ENCODE peak calls at places on chromosomes 5 and 9, in six cellular contexts. N is M059J, A is GM20000, F is neuronal stem cell, E is fibroblast of mammary gland, G is NCI-H446 treated with DMSO at 0.1 percent for 48 hours. S is an unnamed sample.

GRCh38 chr5:136984772-136985455 is 514.2 kb downstream of the SPOCK1 start:
- DNase-seq in F (no peak), A (no peak), E (no peak), G (no peak), N (no peak), S (no peak)

GRCh38 chr9:122403381-122404002 is 32.7 kb downstream of the PTGS1 start:
- DNase-seq in A (no peak), G (no peak), N (peak), E (no peak), F (no peak), S (no peak)

GRCh38 chr5:60961685-60962084 is 16.7 kb downstream of the NDUFAF2 start:
- DNase-seq in E (peak), F (no peak), N (peak), A (no peak), G (no peak), S (no peak)

GRCh38 chr9:136079211-136079915 is 15.7 kb downstream of the NACC2 start:
- DNase-seq in A (no peak), N (peak), E (no peak), F (no peak), G (no peak), S (no peak)

GRCh38 chr5:135851186-135851906 is 16.9 kb downstream of the SLC25A48 start:
- DNase-seq in G (no peak), F (no peak), E (no peak), A (no peak), N (no peak), S (no peak)

GRCh38 chr5:72508241-72509170 is 1.3 kb upstream of the ZNF366 start:
- DNase-seq in N (no peak), A (peak), F (no peak), G (no peak), E (no peak), S (peak)

GRCh38 chr5:142244440-142244839 is 80.4 kb downstream of the SPRY4 start:
- DNase-seq in N (no peak), G (no peak), A (no peak), F (no peak), E (no peak), S (no peak)

GRCh38 chr9:93287189-93287552 is 103.2 kb downstream of the WNK2 start:
- DNase-seq in N (no peak), E (no peak), F (no peak), A (no peak), G (no peak), S (no peak)

GRCh38 chr5:112693301-112693700 is 44.4 kb upstream of the APC start:
- DNase-seq in G (no peak), A (no peak), E (no peak), N (no peak), F (no peak), S (no peak)

GRCh38 chr9:26334709-26335108 is 557.9 kb downstream of the CAAP1 start:
- DNase-seq in N (peak), E (peak), F (no peak), G (no peak), A (no peak), S (no peak)